ENCODE peak calls at places on chromosomes 3 and 15, in eight cellular contexts. Z, F, V, R, L, A, Q and I are unnamed samples.

GRCh38 chr3:41936384-41936783 is 25.5 kb downstream of the ULK4 start:
- DNase-seq in F (no peak), R (no peak), Q (no peak), V (no peak), L (no peak), A (no peak), Z (no peak), I (no peak)

GRCh38 chr15:28022181-28022580 is 76.9 kb downstream of the OCA2 start:
- DNase-seq in F (no peak), A (peak; percentile 45), L (no peak), R (no peak), Z (no peak), Q (no peak), V (no peak), I (no peak)

GRCh38 chr15:97893988-97894387 is 66.5 kb upstream of the ARRDC4 start:
- DNase-seq in Q (no peak), A (no peak), R (no peak), V (no peak), Z (no peak), F (peak; percentile 6), L (no peak), I (no peak)

GRCh38 chr15:69145149-69145693 is 15.2 kb upstream of the GLCE start:
- DNase-seq in A (no peak), V (no peak), F (no peak), Z (no peak), R (no peak), L (no peak), Q (no peak), I (no peak)

GRCh38 chr15:88035381-88035780 is 221.2 kb downstream of the NTRK3 start:
- DNase-seq in F (no peak), L (no peak), Q (no peak), R (no peak), Z (no peak), A (no peak), V (no peak), I (no peak)

GRCh38 chr3:4681301-4681700 is 188.2 kb downstream of the ITPR1 start:
- DNase-seq in Z (no peak), F (no peak), Q (no peak), L (no peak), V (no peak), R (no peak), A (no peak), I (no peak)

GRCh38 chr3:170482199-170482598 is 63.5 kb downstream of the CLDN11 start:
- DNase-seq in L (no peak), F (no peak), Z (no peak), A (no peak), V (no peak), R (no peak), Q (no peak), I (no peak)

GRCh38 chr3:155643581-155644165 is 101.2 kb downstream of the PLCH1 start:
- DNase-seq in Q (no peak), A (no peak), L (no peak), Z (no peak), R (no peak), V (no peak), F (no peak), I (no peak)

GRCh38 chr3:173138031-173138430 is 3.0 kb downstream of the SPATA16 start:
- DNase-seq in R (no peak), L (no peak), A (no peak), Z (no peak), F (no peak), Q (no peak), V (no peak), I (no peak)